ENCODE peak calls at places on chromosomes 5 and 9, in eight cellular contexts. E is tibial artery, K is adrenal gland, J is astrocyte of the cerebellum, O is fibroblast of villous mesenchyme, Q is fibroblast of lung, N is PC-3, I is AG04449. L is an unnamed sample.

GRCh38 chr5:146007270-146007669 is 70.9 kb downstream of the SH3RF2 start:
- DNase-seq in Q (no peak), I (no peak), E (no peak), N (peak; percentile 22), O (peak; percentile 17), K (peak; percentile 41), J (no peak), L (no peak)

GRCh38 chr9:104682642-104683041 is 11.7 kb upstream of the OR13D1 start:
- DNase-seq in E (no peak), I (peak; percentile 3), K (no peak), Q (peak; percentile 66), O (peak; percentile 67), J (peak; percentile 31), N (peak; percentile 66), L (peak; percentile 11)

GRCh38 chr9:95462419-95463121 is 54.2 kb downstream of the PTCH1 start:
- DNase-seq in O (peak; percentile 99), K (peak; percentile 62), J (peak; percentile 72), N (no peak), I (peak; percentile 26), E (no peak), Q (peak; percentile 94), L (peak; percentile 55)

GRCh38 chr9:130794923-130795495 is 40.0 kb upstream of the ABL1 start:
- DNase-seq in J (no peak), K (no peak), O (peak; percentile 51), I (no peak), N (no peak), E (no peak), Q (peak; percentile 67), L (no peak)

GRCh38 chr5:103582364-103582763 is 19.8 kb upstream of the NUDT12 start:
- DNase-seq in N (peak; percentile 73), Q (peak; percentile 74), J (peak; percentile 39), E (no peak), I (no peak), K (peak; percentile 30), O (peak; percentile 52), L (no peak)

GRCh38 chr5:163409384-163409783 is 28.0 kb upstream of the CCNG1 start:
- DNase-seq in K (no peak), N (peak; percentile 40), J (no peak), E (no peak), I (no peak), O (no peak), Q (no peak), L (no peak)

GRCh38 chr5:114957384-114957783 is 212.3 kb downstream of the TRIM36 start:
- DNase-seq in Q (no peak), E (no peak), O (no peak), I (no peak), K (no peak), J (no peak), N (no peak), L (no peak)

GRCh38 chr9:20319641-20320337 is 302.5 kb downstream of the MLLT3 start:
- DNase-seq in Q (peak; percentile 30), N (peak; percentile 19), O (peak; percentile 65), I (peak; percentile 54), J (peak; percentile 26), E (no peak), K (no peak), L (peak; percentile 49)

GRCh38 chr5:67234671-67235176 is 38.1 kb upstream of the CD180 start:
- DNase-seq in N (peak; percentile 76), I (peak; percentile 24), J (peak; percentile 95), E (no peak), O (peak; percentile 82), K (peak; percentile 23), Q (peak; percentile 87), L (no peak)

GRCh38 chr5:107284822-107285510 is 385.8 kb downstream of the EFNA5 start:
- DNase-seq in E (no peak), J (peak; percentile 50), O (no peak), I (no peak), N (peak; percentile 85), Q (no peak), K (no peak), L (no peak)

GRCh38 chr9:135404451-135405144 is 75.0 kb upstream of the PPP1R26 start:
- DNase-seq in E (no peak), Q (no peak), J (no peak), O (no peak), N (no peak), K (no peak), I (no peak), L (no peak)

GRCh38 chr5:38381361-38381760 is 123.0 kb downstream of the EGFLAM start:
- DNase-seq in Q (no peak), O (no peak), I (no peak), N (no peak), K (no peak), E (no peak), J (no peak), L (no peak)

GRCh38 chr9:137672907-137673791 is 54.3 kb downstream of the EHMT1 start:
- DNase-seq in I (peak; percentile 23), Q (peak; percentile 85), N (peak; percentile 70), E (peak; percentile 63), K (peak; percentile 71), J (peak; percentile 69), O (peak; percentile 81), L (peak; percentile 41)

GRCh38 chr5:16456103-16456832 is 9.3 kb downstream of the ZNF622 start:
- DNase-seq in O (peak; percentile 78), N (peak; percentile 96), E (no peak), Q (peak; percentile 84), J (peak; percentile 68), K (peak; percentile 71), I (no peak), L (peak; percentile 34)

GRCh38 chr5:129631946-129632345 is 115.9 kb upstream of the MINAR2 start:
- DNase-seq in J (no peak), I (no peak), E (no peak), O (peak; percentile 68), N (no peak), K (peak; percentile 13), Q (peak; percentile 2), L (no peak)

GRCh38 chr5:127801751-127802476 is 98.7 kb downstream of the CCDC192 start:
- DNase-seq in Q (peak; percentile 45), O (no peak), E (no peak), I (no peak), K (no peak), N (peak; percentile 27), J (no peak), L (no peak)

GRCh38 chr9:121720992-121721350 is 69.5 kb downstream of the DAB2IP start:
- DNase-seq in O (no peak), J (no peak), Q (no peak), E (no peak), I (no peak), N (peak; percentile 27), K (no peak), L (no peak)

GRCh38 chr9:75054373-75055001 is 26.4 kb upstream of the CARNMT1 start:
- DNase-seq in Q (peak; percentile 7), I (peak; percentile 58), J (no peak), N (no peak), O (peak; percentile 10), E (no peak), K (no peak), L (peak; percentile 34)

GRCh38 chr5:173869316-173869715 is 18.8 kb upstream of the CPEB4 start:
- DNase-seq in J (no peak), Q (no peak), N (no peak), O (no peak), K (no peak), E (no peak), I (no peak), L (no peak)

GRCh38 chr9:7042124-7042523 is 284.4 kb downstream of the KDM4C start:
- DNase-seq in K (no peak), N (peak; percentile 51), I (no peak), E (no peak), O (peak; percentile 75), J (no peak), Q (peak; percentile 6), L (peak; percentile 39)

GRCh38 chr9:86369810-86370209 is 15.6 kb upstream of the TUT7 start:
- DNase-seq in K (no peak), E (no peak), N (peak; percentile 44), O (no peak), J (no peak), Q (peak; percentile 36), I (no peak), L (no peak)

GRCh38 chr5:100634937-100635336 is 99.8 kb downstream of the FAM174A start:
- DNase-seq in E (no peak), Q (peak; percentile 41), J (no peak), O (peak; percentile 55), I (no peak), N (peak; percentile 85), K (no peak), L (no peak)

GRCh38 chr5:158955636-158956035 is 144.1 kb downstream of the EBF1 start:
- DNase-seq in E (no peak), N (no peak), J (no peak), I (no peak), O (no peak), Q (no peak), K (no peak), L (no peak)
- H3K4me3 ChIP-seq in E (no peak overlapping the region), N (no peak overlapping the region), J (no peak overlapping the region), I (no peak overlapping the region), O (no peak overlapping the region), Q (no peak overlapping the region), K (no peak overlapping the region), L (no peak overlapping the region)

DNA sequence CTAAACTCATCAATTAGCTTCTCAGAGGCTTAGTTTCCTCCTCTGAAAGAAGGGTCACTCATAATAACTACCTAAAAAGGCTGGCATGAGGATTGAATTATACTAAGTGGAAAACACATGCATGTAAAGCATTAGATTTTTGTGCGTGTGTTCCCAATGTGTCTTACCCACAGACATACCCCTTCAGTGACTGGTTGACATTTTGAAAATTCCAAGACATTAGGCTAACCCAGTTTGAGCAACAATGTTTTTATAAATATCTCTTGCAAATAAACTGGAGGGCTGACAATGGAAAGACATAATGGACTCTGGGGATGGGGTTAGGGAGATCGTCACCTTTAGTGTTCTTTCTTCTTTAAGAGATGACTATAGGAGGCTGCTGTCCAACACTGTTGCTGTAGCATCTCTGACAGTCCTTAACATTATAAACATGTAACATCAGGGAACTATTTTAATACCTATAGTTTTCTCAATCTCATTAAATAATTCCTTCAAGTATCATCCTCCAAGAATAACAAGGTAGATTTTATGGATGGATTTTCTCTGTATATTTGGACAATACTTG is 24.3 kb downstream of the HMHB1 start:
- DNase-seq in Q (no peak), I (no peak), J (no peak), O (no peak), K (no peak), N (no peak), E (no peak), L (peak; percentile 27)
- TF ChIP-seq CTCF in Q (no peak), I (no peak), J (no peak), O (no peak), K (no peak), N (no peak), E (no peak), L (no peak)

GRCh38 chr9:111525056-111525977 is at the start of gene ZNF483:
- DNase-seq in I (no peak), E (peak; percentile 86), Q (peak; percentile 77), N (peak; percentile 83), J (peak; percentile 48), K (peak; percentile 87), O (peak; percentile 75), L (no peak)
- H3K4me3 ChIP-seq in I (peak within 1 kb of the TSS; percentile 79), E (peak within 1 kb of the TSS; percentile 94), Q (peak within 1 kb of the TSS; percentile 81), N (peak within 1 kb of the TSS; percentile 74), J (peak within 1 kb of the TSS; percentile 79), K (peak within 1 kb of the TSS; percentile 68), O (peak within 1 kb of the TSS; percentile 89), L (peak within 1 kb of the TSS; percentile 89)

DNA sequence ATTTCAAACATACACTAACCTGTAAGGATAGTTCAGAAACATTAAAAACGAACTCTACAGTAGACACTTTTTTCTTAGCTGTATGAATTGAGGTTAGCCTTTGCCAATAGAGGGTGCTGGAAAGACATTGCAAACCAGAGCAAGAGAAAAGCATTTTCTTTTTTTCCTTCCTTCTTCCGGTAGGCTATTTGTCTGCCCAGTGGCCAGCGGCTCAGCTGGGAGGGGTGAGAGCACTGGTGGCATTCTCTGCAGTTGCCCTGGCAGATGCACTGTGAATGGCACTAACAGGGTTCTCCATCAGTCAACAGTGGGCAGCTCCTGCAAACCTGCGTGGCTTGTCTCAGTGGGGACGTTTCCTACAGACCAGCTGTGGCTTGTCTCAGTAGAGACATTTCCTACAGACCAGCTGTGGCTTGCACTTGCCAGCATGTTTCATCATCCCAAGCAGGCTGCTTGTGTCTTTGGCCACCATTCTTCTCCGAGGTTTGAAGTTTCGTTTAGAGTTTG is 984.5 kb upstream of the CDH18 start:
- DNase-seq in O (no peak), I (no peak), K (no peak), Q (peak; percentile 96), N (peak; percentile 79), E (peak; percentile 64), J (no peak), L (no peak)
- TF ChIP-seq CTCF in O (no peak), I (no peak), K (no peak), Q (peak; percentile 81), N (peak; percentile 91), E (peak; percentile 56), J (peak; percentile 37), L (no peak)